ENCODE peak calls at places on chromosomes 13 and 19, in six cellular contexts. U is ovary; Y is CD8-positive, alpha-beta T cell; B is H9; A is heart right ventricle; D is stomach. Q is an unnamed sample.

GRCh38 chr13:103157034-103157433 is 90.8 kb upstream of the SLC10A2 start:
- DNase-seq in U (no peak), B (no peak), A (no peak), D (no peak), Y (no peak), Q (peak; percentile 53)

GRCh38 chr13:114025432-114026127 is 51.7 kb upstream of the C13orf46 start:
- DNase-seq in A (no peak), U (peak; percentile 71), D (no peak), Y (no peak), B (no peak), Q (no peak)

GRCh38 chr13:99743079-99743478 is 228.5 kb downstream of the ZIC5 start:
- DNase-seq in D (no peak), B (no peak), Y (no peak), A (no peak), U (no peak), Q (no peak)

GRCh38 chr19:48798937-48799336 is 11.9 kb downstream of the BCAT2 start:
- DNase-seq in U (no peak), B (peak; percentile 83), A (no peak), D (no peak), Y (no peak), Q (no peak)

GRCh38 chr13:108925070-108925469 is 295.7 kb downstream of the MYO16 start:
- DNase-seq in A (no peak), D (no peak), Y (no peak), U (no peak), B (no peak), Q (no peak)

GRCh38 chr13:99198630-99199029 is 2.0 kb upstream of the UBAC2 start:
- DNase-seq in A (no peak), B (no peak), Y (no peak), U (no peak), D (no peak), Q (peak; percentile 34)

GRCh38 chr19:5935473-5936307 is 21.6 kb downstream of the CAPS start:
- DNase-seq in B (no peak), A (no peak), U (no peak), Y (no peak), D (no peak), Q (no peak)

GRCh38 chr13:87356314-87356713 is 314.9 kb upstream of the SLITRK5 start:
- DNase-seq in A (no peak), U (no peak), D (no peak), Y (no peak), B (no peak), Q (no peak)

GRCh38 chr19:1251503-1252220 is 3.3 kb downstream of the MIDN start:
- DNase-seq in U (no peak), A (no peak), Y (no peak), D (no peak), B (no peak), Q (no peak)

GRCh38 chr19:17202249-17202648 is 12.9 kb upstream of the USE1 start:
- DNase-seq in U (no peak), B (no peak), Y (no peak), A (no peak), D (no peak), Q (peak; percentile 58)

GRCh38 chr19:48659768-48660167 is 13.0 kb downstream of the NTN5 start:
- DNase-seq in B (no peak), U (no peak), Y (no peak), D (no peak), A (no peak), Q (peak; percentile 82)

GRCh38 chr19:7787141-7787540 is 24.1 kb downstream of the CLEC4M start:
- DNase-seq in A (no peak), B (peak; percentile 76), Y (no peak), D (no peak), U (no peak), Q (no peak)

GRCh38 chr19:13770013-13770635 is 4.1 kb upstream of the C19orf53 start:
- DNase-seq in B (no peak), A (no peak), U (no peak), Y (no peak), D (no peak), Q (no peak)

GRCh38 chr13:35988648-35989081 is 142.5 kb downstream of the DCLK1 start:
- DNase-seq in A (no peak), Y (no peak), U (no peak), B (no peak), D (no peak), Q (no peak)

GRCh38 chr19:16462757-16463250 is 9.0 kb downstream of the EPS15L1 start:
- DNase-seq in D (peak; percentile 66), Y (no peak), U (no peak), B (no peak), A (no peak), Q (peak; percentile 51)

GRCh38 chr19:49107625-49108459 is 6.3 kb upstream of the LIN7B start:
- DNase-seq in A (no peak), B (no peak), U (no peak), Y (no peak), D (no peak), Q (no peak)

GRCh38 chr19:16596399-16596798 is 24.2 kb upstream of the SLC35E1 start:
- DNase-seq in U (no peak), A (no peak), D (no peak), Y (no peak), B (no peak), Q (peak; percentile 56)

GRCh38 chr19:37933965-37934364 is 27.0 kb downstream of the SIPA1L3 start:
- DNase-seq in Y (no peak), A (peak; percentile 53), U (no peak), D (peak; percentile 34), B (no peak), Q (peak; percentile 67)

GRCh38 chr19:48170817-48171347 is 402 bp downstream of the ZSWIM9 start:
- DNase-seq in B (peak; percentile 45), A (no peak), U (no peak), Y (no peak), D (no peak), Q (no peak)

GRCh38 chr13:90640976-90641375 is 706.5 kb upstream of the MIR17HG start:
- DNase-seq in D (no peak), B (no peak), Y (no peak), U (no peak), A (no peak), Q (peak; percentile 19)

GRCh38 chr13:51612867-51613266 is 28.6 kb downstream of the WDFY2 start:
- DNase-seq in Y (no peak), B (no peak), A (no peak), D (no peak), U (no peak), Q (no peak)

GRCh38 chr13:51618626-51619025 is 34.4 kb downstream of the WDFY2 start:
- DNase-seq in Y (no peak), D (no peak), U (no peak), A (no peak), B (no peak), Q (no peak)

GRCh38 chr13:51613535-51613934 is 29.3 kb downstream of the WDFY2 start:
- DNase-seq in Y (no peak), U (no peak), A (no peak), D (no peak), B (no peak), Q (no peak)

GRCh38 chr13:51619614-51620013 is 35.4 kb downstream of the WDFY2 start:
- DNase-seq in Y (no peak), D (no peak), U (no peak), A (no peak), B (no peak), Q (no peak)

GRCh38 chr13:51614350-51614786 is 30.1 kb downstream of the WDFY2 start:
- DNase-seq in Y (peak; percentile 5), A (peak; percentile 45), U (no peak), D (no peak), B (no peak), Q (no peak)
- H3K27ac ChIP-seq in Y (peak overlapping the region; percentile 32), A (no peak overlapping the region), U (no peak overlapping the region), D (no peak overlapping the region), B (no peak overlapping the region), Q (no peak overlapping the region)

GRCh38 chr13:94988654-94989053 is 276.3 kb upstream of the SOX21 start:
- DNase-seq in Y (no peak), A (no peak), D (no peak), B (peak; percentile 58), U (no peak), Q (no peak)
- TF ChIP-seq CTCF in Y (no peak), A (no peak), D (no peak), B (peak; percentile 48), U (no peak), Q (no peak)

GRCh38 chr13:67001363-67001762 is 228.8 kb downstream of the PCDH9 start:
- DNase-seq in Y (no peak), D (no peak), U (no peak), B (no peak), A (no peak), Q (no peak)
- H3K27ac ChIP-seq in Y (no peak overlapping the region), D (no peak overlapping the region), U (no peak overlapping the region), B (no peak overlapping the region), A (no peak overlapping the region), Q (no peak overlapping the region)

GRCh38 chr19:41882568-41883462 is at the start of gene ARHGEF1:
- DNase-seq in Y (no peak), A (peak; percentile 74), B (no peak), D (peak; percentile 62), U (peak; percentile 56), Q (peak; percentile 65)

GRCh38 chr19:41883463-41883820 is 458 bp downstream of the ARHGEF1 start:
- DNase-seq in U (no peak), Y (no peak), B (no peak), D (no peak), A (no peak), Q (no peak)

GRCh38 chr19:41880329-41880708 is 2.7 kb upstream of the ARHGEF1 start:
- DNase-seq in D (no peak), Y (no peak), U (no peak), A (no peak), B (no peak), Q (no peak)

GRCh38 chr19:41886761-41887710 is 4.1 kb downstream of the ARHGEF1 start:
- DNase-seq in A (no peak), U (no peak), D (no peak), B (no peak), Y (peak; percentile 58), Q (no peak)

GRCh38 chr19:41883821-41884733 is 1.1 kb downstream of the ARHGEF1 start:
- DNase-seq in B (peak; percentile 97), Y (peak; percentile 78), U (peak; percentile 93), A (peak; percentile 94), D (peak; percentile 97), Q (peak; percentile 98)
- TF ChIP-seq CTCF in B (no peak), Y (no peak), U (no peak), A (peak; percentile 53), D (no peak), Q (no peak)

GRCh38 chr19:45172611-45173208 is 5.3 kb downstream of the TRAPPC6A start:
- DNase-seq in A (no peak), Y (no peak), B (no peak), D (no peak), U (no peak), Q (no peak)
- H3K27ac ChIP-seq in A (peak overlapping the region; percentile 11), Y (no peak overlapping the region), B (no peak overlapping the region), D (no peak overlapping the region), U (no peak overlapping the region), Q (peak overlapping the region; percentile 32)

DNA sequence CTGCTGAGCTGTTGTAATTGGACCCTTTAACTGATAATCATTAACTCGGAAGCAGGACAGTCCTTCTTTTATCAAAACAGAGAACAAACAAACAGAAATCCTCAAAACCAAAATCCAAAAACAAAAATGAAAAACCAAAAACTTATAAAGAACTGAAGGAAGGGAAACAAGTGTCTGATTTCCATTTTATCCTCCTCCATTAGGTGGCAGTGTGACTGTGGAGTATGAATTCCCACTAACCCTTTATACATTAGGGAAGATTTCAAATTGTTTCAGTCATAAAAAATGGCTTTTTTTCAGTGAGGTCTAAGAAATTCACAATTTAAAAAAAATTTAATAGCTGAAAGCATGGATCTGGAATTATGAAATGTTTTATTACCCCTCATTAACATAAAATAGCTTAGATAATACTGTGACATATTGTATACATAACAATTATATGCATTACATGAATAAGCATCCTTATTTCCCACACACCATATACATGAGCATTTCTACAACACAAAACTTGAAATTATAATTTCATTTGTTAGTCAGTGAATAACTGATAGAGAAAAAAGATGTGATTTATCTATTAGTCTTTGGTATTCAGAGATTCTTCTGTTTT is 1074.3 kb upstream of the PCDH9 start:
- DNase-seq in Y (no peak), D (no peak), A (no peak), B (no peak), U (no peak), Q (peak; percentile 37)
- TF ChIP-seq CTCF in Y (no peak), D (no peak), A (peak; percentile 51), B (peak; percentile 85), U (no peak), Q (peak; percentile 63)